ENCODE peak calls at places on chromosomes 5 and 9, in four cellular contexts. One of them, this sample, is unnamed.

GRCh38 chr5:133801955-133802751 is 166.3 kb downstream of the C5orf15 start:
- DNase-seq in adipocyte: peak
- DNase-seq in NCI-H345: no peak
- DNase-seq in effector memory CD4-positive, alpha-beta T cell: no peak
- DNase-seq in this sample: no peak

GRCh38 chr5:39501403-39501802 is 76.6 kb upstream of the DAB2 start:
- DNase-seq in adipocyte: peak
- DNase-seq in NCI-H345: no peak
- DNase-seq in effector memory CD4-positive, alpha-beta T cell: no peak
- DNase-seq in this sample: no peak

GRCh38 chr5:53037141-53037859 is 48.1 kb downstream of the ITGA2 start:
- DNase-seq in adipocyte: peak
- DNase-seq in NCI-H345: no peak
- DNase-seq in effector memory CD4-positive, alpha-beta T cell: no peak
- DNase-seq in this sample: no peak

GRCh38 chr5:56350595-56351170 is 117.6 kb upstream of the ANKRD55 start:
- DNase-seq in adipocyte: peak
- DNase-seq in NCI-H345: peak
- DNase-seq in effector memory CD4-positive, alpha-beta T cell: no peak
- DNase-seq in this sample: peak

GRCh38 chr9:88005146-88005750 is 30.9 kb upstream of the CDK20 start:
- DNase-seq in adipocyte: peak
- DNase-seq in NCI-H345: no peak
- DNase-seq in effector memory CD4-positive, alpha-beta T cell: no peak
- DNase-seq in this sample: no peak

GRCh38 chr9:6584881-6585597 is 60.5 kb downstream of the GLDC start:
- DNase-seq in adipocyte: peak
- DNase-seq in NCI-H345: peak
- DNase-seq in effector memory CD4-positive, alpha-beta T cell: no peak
- DNase-seq in this sample: no peak

GRCh38 chr5:119049824-119050449 is 20.9 kb upstream of the DMXL1 start:
- DNase-seq in adipocyte: peak
- DNase-seq in NCI-H345: no peak
- DNase-seq in effector memory CD4-positive, alpha-beta T cell: no peak
- DNase-seq in this sample: no peak

GRCh38 chr5:73232266-73233041 is 59.5 kb downstream of the TMEM174 start:
- DNase-seq in adipocyte: no peak
- DNase-seq in NCI-H345: no peak
- DNase-seq in effector memory CD4-positive, alpha-beta T cell: no peak
- DNase-seq in this sample: no peak

GRCh38 chr5:136011427-136012001 is 17.3 kb upstream of the TGFBI start:
- DNase-seq in adipocyte: no peak
- DNase-seq in NCI-H345: no peak
- DNase-seq in effector memory CD4-positive, alpha-beta T cell: no peak
- DNase-seq in this sample: no peak

This sample was measured in DMS153.